ENCODE peak calls at places on chromosome 6, in four cellular contexts. J is testis, V is erythroblast, G is spleen. M is an unnamed sample.

GRCh38 chr6:145148392-145149175 is 586.7 kb downstream of the EPM2A start:
- DNase-seq in J (no peak), G (no peak), V (no peak), M (peak; percentile 19)

GRCh38 chr6:149129401-149130077 is 188.0 kb upstream of the TAB2 start:
- DNase-seq in G (no peak), J (no peak), V (peak; percentile 57), M (no peak)

GRCh38 chr6:76814496-76815458 is 648.5 kb downstream of the HTR1B start:
- DNase-seq in J (no peak), V (no peak), G (no peak), M (no peak)

GRCh38 chr6:107310362-107310761 is 149.0 kb downstream of the PDSS2 start:
- DNase-seq in V (no peak), J (no peak), G (no peak), M (no peak)

GRCh38 chr6:68575765-68576439 is 59.2 kb upstream of the ADGRB3 start:
- DNase-seq in G (peak; percentile 51), V (no peak), J (peak; percentile 54), M (no peak)

GRCh38 chr6:163570579-163571231 is 156.2 kb downstream of the QKI start:
- DNase-seq in J (no peak), V (no peak), G (no peak), M (no peak)

GRCh38 chr6:137832110-137832509 is 34.9 kb upstream of the TNFAIP3 start:
- DNase-seq in J (no peak), G (no peak), V (no peak), M (peak; percentile 33)

GRCh38 chr6:168133707-168134398 is 54.8 kb upstream of the FRMD1 start:
- DNase-seq in G (no peak), J (peak; percentile 11), V (no peak), M (no peak)

GRCh38 chr6:169452869-169453186 is 199.2 kb upstream of the THBS2 start:
- DNase-seq in J (no peak), G (no peak), V (no peak), M (no peak)

GRCh38 chr6:31897612-31898199 is at the start of gene EHMT2:
- DNase-seq in G (peak; percentile 98), V (peak; percentile 93), J (peak; percentile 89), M (peak; percentile 79)
- TF ChIP-seq POLR2A in G (no peak), V (peak; percentile 81), J (no peak), M (peak; percentile 46)

DNA sequence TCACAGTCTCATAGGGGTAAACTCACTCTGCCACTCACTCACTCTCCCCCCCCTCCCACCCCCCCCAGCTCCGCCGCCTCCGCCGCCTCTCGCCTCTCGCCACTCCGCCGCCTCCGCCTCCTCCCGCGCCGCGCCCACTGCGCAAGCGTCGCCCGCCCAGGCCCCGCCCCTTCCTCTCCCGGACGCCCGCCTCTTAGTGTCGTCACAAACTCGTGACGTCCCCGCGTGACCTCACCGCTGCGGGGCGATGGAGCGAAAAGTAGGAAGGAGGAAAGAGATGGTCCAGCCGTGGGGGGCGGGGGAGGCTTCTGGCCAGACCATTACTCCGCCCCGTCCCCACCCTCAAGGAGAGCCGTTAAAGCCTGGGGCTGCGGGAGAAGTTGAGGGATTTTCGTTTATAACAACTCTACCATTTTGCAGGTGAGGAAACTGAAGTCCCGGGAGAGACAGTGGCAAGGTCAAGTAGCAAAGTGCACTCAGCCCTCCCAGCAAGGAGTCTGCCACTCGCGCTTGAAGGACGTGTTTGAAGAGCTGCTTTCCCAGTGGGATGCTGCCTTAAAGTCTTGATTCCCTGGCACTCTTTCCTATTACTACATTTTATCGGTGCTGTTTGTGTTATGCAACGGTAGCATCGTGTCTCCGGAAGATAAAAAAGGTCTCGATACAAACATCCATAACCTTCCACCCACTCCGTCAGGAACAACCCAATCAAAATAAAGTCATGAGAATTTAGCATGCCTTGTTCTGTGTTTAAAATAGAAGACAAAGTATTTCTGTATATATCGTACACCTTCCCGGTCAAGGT is at the start of gene ILRUN:
- DNase-seq in V (peak; percentile 99), G (peak; percentile 98), J (peak; percentile 98), M (peak; percentile 78)
- TF ChIP-seq POLR2A in V (peak; percentile 91), G (peak; percentile 50), J (peak; percentile 86), M (peak; percentile 59)

GRCh38 chr6:156793224-156793623 is 16.0 kb downstream of the ARID1B start:
- DNase-seq in J (no peak), G (no peak), V (no peak), M (no peak)
- TF ChIP-seq POLR2A in J (no peak), G (no peak), V (no peak), M (no peak)

DNA sequence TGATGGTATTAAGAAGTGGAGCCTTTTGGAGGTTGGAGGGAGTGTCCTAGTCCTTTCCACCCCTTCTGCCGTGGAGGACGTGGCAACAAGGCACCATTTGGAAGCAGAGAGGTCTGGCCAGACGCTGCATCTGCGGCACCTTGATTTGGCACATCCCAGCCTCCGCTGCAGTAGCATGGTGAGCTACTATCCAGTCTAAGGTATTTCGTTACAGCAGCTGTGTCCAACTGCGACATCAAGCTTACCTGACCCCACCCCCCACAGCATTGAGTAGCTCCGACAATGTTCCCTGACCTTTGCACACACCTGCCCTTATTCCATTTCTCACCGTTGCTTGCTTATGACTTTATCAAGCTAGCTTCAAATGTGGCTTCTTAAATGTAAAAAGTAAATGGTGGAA is 29.8 kb upstream of the SYNJ2 start:
- DNase-seq in V (no peak), G (no peak), J (no peak), M (no peak)
- TF ChIP-seq POLR2A in V (no peak), G (no peak), J (no peak), M (no peak)

GRCh38 chr6:12289655-12290489 is at the start of gene EDN1:
- DNase-seq in J (peak; percentile 82), V (peak; percentile 22), G (peak; percentile 92), M (peak; percentile 57)
- TF ChIP-seq POLR2A in J (no peak), V (no peak), G (no peak), M (peak; percentile 59)

GRCh38 chr6:122788663-122789062 is 395 bp upstream of the SMPDL3A start:
- DNase-seq in J (no peak), V (no peak), G (no peak), M (no peak)
- TF ChIP-seq POLR2A in J (no peak), V (no peak), G (no peak), M (no peak)

GRCh38 chr6:30520480-30520992 is 31.2 kb downstream of the HLA-E start:
- DNase-seq in V (no peak), J (no peak), G (no peak), M (no peak)

GRCh38 chr6:30515106-30515505 is 25.8 kb downstream of the HLA-E start:
- DNase-seq in V (no peak), J (no peak), G (no peak), M (no peak)

GRCh38 chr6:30513451-30513850 is 24.1 kb downstream of the HLA-E start:
- DNase-seq in J (no peak), G (no peak), V (no peak), M (no peak)

GRCh38 chr6:30518505-30518850 is 29.2 kb downstream of the HLA-E start:
- DNase-seq in V (no peak), J (peak; percentile 27), G (no peak), M (no peak)

DNA sequence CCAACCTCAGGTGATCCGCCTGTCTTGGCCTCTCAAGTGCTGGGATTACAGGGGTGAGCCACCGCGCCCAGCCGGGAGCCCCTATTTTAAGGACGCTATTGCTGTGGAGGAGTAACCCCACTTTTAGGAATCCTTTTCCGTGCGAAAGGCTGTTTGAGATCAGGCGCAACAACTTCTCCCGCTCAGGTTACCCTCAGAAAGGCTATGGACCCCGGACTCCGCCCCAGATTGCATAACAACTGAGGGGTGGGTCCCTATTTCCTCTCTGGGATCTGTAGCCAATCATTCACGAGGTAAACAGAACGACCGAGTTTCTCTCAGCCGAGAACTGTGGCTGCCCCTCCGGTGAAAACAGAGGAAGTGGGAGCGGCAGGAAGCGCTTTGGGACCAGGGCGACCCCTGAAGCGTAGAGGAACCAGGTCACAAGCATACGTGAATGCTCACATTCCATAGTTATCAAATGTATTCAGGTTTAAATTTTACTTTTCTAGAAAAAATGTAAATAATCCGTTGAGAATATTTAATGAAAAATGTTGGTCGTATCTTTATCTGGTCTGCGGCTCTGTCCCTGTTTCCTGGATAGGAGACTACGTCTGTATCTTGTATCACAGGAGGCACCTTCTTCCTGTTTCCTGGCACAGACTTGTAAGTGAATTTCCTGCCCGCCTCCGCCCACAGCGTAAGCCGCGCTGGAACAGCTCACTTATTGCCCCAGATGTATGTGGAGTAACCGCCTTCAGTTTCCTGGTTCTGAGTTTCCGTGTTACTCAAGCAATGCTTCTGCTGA is 26.9 kb downstream of the HLA-E start:
- DNase-seq in J (peak; percentile 82), G (peak; percentile 97), V (peak; percentile 89), M (peak; percentile 61)
- TF ChIP-seq POLR2A in J (peak; percentile 15), G (no peak), V (peak; percentile 76), M (no peak)

GRCh38 chr6:151391471-151392428 is at the start of gene ZBTB2:
- DNase-seq in V (peak; percentile 84), J (peak; percentile 70), G (peak; percentile 94), M (peak; percentile 75)
- TF ChIP-seq POLR2A in V (peak; percentile 4), J (no peak), G (no peak), M (no peak)

GRCh38 chr6:43520097-43520496 is 3.2 kb downstream of the POLR1C start:
- DNase-seq in J (no peak), G (no peak), V (no peak), M (no peak)

GRCh38 chr6:43516367-43516696 is 394 bp downstream of the YIPF3 start:
- DNase-seq in V (no peak), J (no peak), G (no peak), M (no peak)

GRCh38 chr6:43515808-43516207 is 918 bp downstream of the YIPF3 start:
- DNase-seq in J (no peak), V (no peak), G (no peak), M (no peak)

GRCh38 chr6:43517503-43518357 is 841 bp downstream of the POLR1C start:
- DNase-seq in V (peak; percentile 63), G (peak; percentile 24), J (no peak), M (no peak)

GRCh38 chr6:43516697-43517502 is at the start of the genes POLR1C and YIPF3:
- DNase-seq in V (peak; percentile 99), J (peak; percentile 99), G (peak; percentile 98), M (peak; percentile 99)
- TF ChIP-seq POLR2A in V (peak; percentile 88), J (no peak), G (no peak), M (peak; percentile 91)